ENCODE peak calls at places on chromosomes 1 and 21, in ten cellular contexts. One of them, this sample, is unnamed.

GRCh38 chr1:150791587-150791986 is 16.5 kb downstream of the CTSK start:
- DNase-seq in Ammon's horn: peak
- DNase-seq in NCI-H345: no peak
- DNase-seq in HFFc6: no peak
- DNase-seq in effector CD4-positive, alpha-beta T cell: no peak
- DNase-seq in AG08395: no peak
- DNase-seq in RPMI8226: no peak
- DNase-seq in HL-60: peak
- DNase-seq in IMR-90: no peak
- DNase-seq in transverse colon: no peak
- DNase-seq in this sample: no peak

GRCh38 chr1:184289825-184290550 is 96.8 kb upstream of the C1orf21 start:
- DNase-seq in Ammon's horn: no peak
- DNase-seq in NCI-H345: no peak
- DNase-seq in HFFc6: no peak
- DNase-seq in effector CD4-positive, alpha-beta T cell: no peak
- DNase-seq in AG08395: no peak
- DNase-seq in RPMI8226: peak
- DNase-seq in HL-60: no peak
- DNase-seq in IMR-90: no peak
- DNase-seq in transverse colon: no peak
- DNase-seq in this sample: no peak

GRCh38 chr1:207020709-207021107 is 11.8 kb downstream of the C1orf116 start:
- DNase-seq in Ammon's horn: no peak
- DNase-seq in NCI-H345: no peak
- DNase-seq in HFFc6: no peak
- DNase-seq in effector CD4-positive, alpha-beta T cell: no peak
- DNase-seq in AG08395: no peak
- DNase-seq in RPMI8226: no peak
- DNase-seq in HL-60: peak
- DNase-seq in IMR-90: peak
- DNase-seq in transverse colon: no peak
- DNase-seq in this sample: no peak

GRCh38 chr1:154969246-154969645 is 1.3 kb downstream of the SHC1 start:
- DNase-seq in Ammon's horn: no peak
- DNase-seq in NCI-H345: no peak
- DNase-seq in HFFc6: no peak
- DNase-seq in effector CD4-positive, alpha-beta T cell: no peak
- DNase-seq in AG08395: no peak
- DNase-seq in RPMI8226: no peak
- DNase-seq in HL-60: no peak
- DNase-seq in IMR-90: no peak
- DNase-seq in transverse colon: no peak
- DNase-seq in this sample: no peak

GRCh38 chr21:32771134-32771523 is 426 bp downstream of the PAXBP1 start:
- DNase-seq in Ammon's horn: peak
- DNase-seq in NCI-H345: peak
- DNase-seq in HFFc6: peak
- DNase-seq in effector CD4-positive, alpha-beta T cell: peak
- DNase-seq in AG08395: peak
- DNase-seq in RPMI8226: peak
- DNase-seq in HL-60: peak
- DNase-seq in IMR-90: peak
- DNase-seq in transverse colon: peak
- DNase-seq in this sample: peak

GRCh38 chr1:150234647-150235435 is 1.1 kb downstream of the ANP32E start:
- DNase-seq in Ammon's horn: peak
- DNase-seq in NCI-H345: peak
- DNase-seq in HFFc6: peak
- DNase-seq in effector CD4-positive, alpha-beta T cell: peak
- DNase-seq in AG08395: peak
- DNase-seq in RPMI8226: peak
- DNase-seq in HL-60: peak
- DNase-seq in IMR-90: peak
- DNase-seq in transverse colon: peak
- DNase-seq in this sample: peak

GRCh38 chr1:16122916-16123315 is 33.0 kb downstream of the EPHA2 start:
- DNase-seq in Ammon's horn: no peak
- DNase-seq in NCI-H345: no peak
- DNase-seq in HFFc6: peak
- DNase-seq in effector CD4-positive, alpha-beta T cell: no peak
- DNase-seq in AG08395: peak
- DNase-seq in RPMI8226: no peak
- DNase-seq in HL-60: peak
- DNase-seq in IMR-90: peak
- DNase-seq in transverse colon: no peak
- DNase-seq in this sample: peak

GRCh38 chr1:223189903-223190724 is 47.1 kb upstream of the TLR5 start:
- DNase-seq in Ammon's horn: no peak
- DNase-seq in NCI-H345: no peak
- DNase-seq in HFFc6: peak
- DNase-seq in effector CD4-positive, alpha-beta T cell: peak
- DNase-seq in AG08395: peak
- DNase-seq in RPMI8226: no peak
- DNase-seq in HL-60: no peak
- DNase-seq in IMR-90: peak
- DNase-seq in transverse colon: no peak
- DNase-seq in this sample: peak

GRCh38 chr1:241772932-241773500 is 75.0 kb upstream of the EXO1 start:
- DNase-seq in Ammon's horn: no peak
- DNase-seq in NCI-H345: no peak
- DNase-seq in HFFc6: no peak
- DNase-seq in effector CD4-positive, alpha-beta T cell: no peak
- DNase-seq in AG08395: no peak
- DNase-seq in RPMI8226: no peak
- DNase-seq in HL-60: no peak
- DNase-seq in IMR-90: no peak
- DNase-seq in transverse colon: no peak
- DNase-seq in this sample: no peak

GRCh38 chr1:192550922-192551534 is 24.5 kb upstream of the RGS1 start:
- DNase-seq in Ammon's horn: no peak
- DNase-seq in NCI-H345: no peak
- DNase-seq in HFFc6: peak
- DNase-seq in effector CD4-positive, alpha-beta T cell: no peak
- DNase-seq in AG08395: peak
- DNase-seq in RPMI8226: no peak
- DNase-seq in HL-60: peak
- DNase-seq in IMR-90: peak
- DNase-seq in transverse colon: no peak
- DNase-seq in this sample: peak

GRCh38 chr1:152582647-152583046 is 2.3 kb upstream of the LCE3D start:
- DNase-seq in Ammon's horn: no peak
- DNase-seq in NCI-H345: no peak
- DNase-seq in HFFc6: peak
- DNase-seq in effector CD4-positive, alpha-beta T cell: no peak
- DNase-seq in AG08395: no peak
- DNase-seq in RPMI8226: no peak
- DNase-seq in HL-60: no peak
- DNase-seq in IMR-90: peak
- DNase-seq in transverse colon: no peak
- DNase-seq in this sample: no peak

GRCh38 chr1:182301467-182302198 is 90.0 kb downstream of the GLUL start:
- DNase-seq in Ammon's horn: peak
- DNase-seq in NCI-H345: peak
- DNase-seq in HFFc6: peak
- DNase-seq in effector CD4-positive, alpha-beta T cell: no peak
- DNase-seq in AG08395: peak
- DNase-seq in RPMI8226: no peak
- DNase-seq in HL-60: peak
- DNase-seq in IMR-90: peak
- DNase-seq in transverse colon: peak
- DNase-seq in this sample: peak

This sample was measured in fibroblast of lung.